ENCODE peak calls at places on chromosomes 5 and 9, in four cellular contexts. S, R, N and H are unnamed samples.

GRCh38 chr9:22395585-22396205 is 50.9 kb upstream of the DMRTA1 start:
- DNase-seq in S (no peak), R (peak; percentile 18), N (no peak), H (no peak)

GRCh38 chr5:29942089-29942488 is 1251.4 kb upstream of the CDH6 start:
- DNase-seq in S (no peak), R (no peak), N (no peak), H (no peak)

GRCh38 chr5:144276034-144276822 is 105.6 kb downstream of the KCTD16 start:
- DNase-seq in S (no peak), R (no peak), N (no peak), H (no peak)

GRCh38 chr9:17742065-17742464 is 163.2 kb downstream of the SH3GL2 start:
- DNase-seq in S (no peak), R (no peak), N (no peak), H (no peak)

GRCh38 chr5:116212225-116212624 is 127.4 kb downstream of the COMMD10 start:
- DNase-seq in S (no peak), R (no peak), N (no peak), H (no peak)

GRCh38 chr9:19999491-20000057 is 210.7 kb upstream of the SLC24A2 start:
- DNase-seq in S (no peak), R (no peak), N (no peak), H (peak; percentile 92)

GRCh38 chr5:140273401-140273877 is 29.5 kb downstream of the PFDN1 start:
- DNase-seq in S (no peak), R (no peak), N (no peak), H (no peak)

GRCh38 chr5:6820851-6821479 is 107.7 kb downstream of the TENT4A start:
- DNase-seq in S (peak; percentile 86), R (peak; percentile 47), N (peak; percentile 70), H (no peak)

GRCh38 chr5:94793113-94793815 is 174.8 kb downstream of the SLF1 start:
- DNase-seq in S (no peak), R (no peak), N (no peak), H (peak; percentile 92)

GRCh38 chr5:126811515-126812198 is 34.7 kb downstream of the LMNB1 start:
- DNase-seq in S (no peak), R (no peak), N (no peak), H (no peak)

GRCh38 chr9:75551866-75552265 is 338.6 kb upstream of the PCSK5 start:
- DNase-seq in S (no peak), R (no peak), N (no peak), H (no peak)

GRCh38 chr9:133990366-133991210 is 1.5 kb downstream of the VAV2 start:
- DNase-seq in S (no peak), R (peak; percentile 93), N (peak; percentile 65), H (no peak)

GRCh38 chr5:68319316-68320093 is 103.9 kb downstream of the PIK3R1 start:
- DNase-seq in S (no peak), R (no peak), N (no peak), H (no peak)

GRCh38 chr5:140497897-140498296 is 49.6 kb upstream of the EIF4EBP3 start:
- DNase-seq in S (no peak), R (peak; percentile 56), N (no peak), H (no peak)

GRCh38 chr9:83200531-83200930 is 137.6 kb upstream of the RASEF start:
- DNase-seq in S (no peak), R (no peak), N (no peak), H (no peak)

GRCh38 chr9:136228107-136228875 is 17.3 kb downstream of the QSOX2 start:
- DNase-seq in S (no peak), R (peak; percentile 13), N (no peak), H (no peak)

GRCh38 chr9:94807556-94807955 is 81.1 kb downstream of the AOPEP start:
- DNase-seq in S (no peak), R (no peak), N (no peak), H (no peak)

GRCh38 chr9:31100311-31100710 is 1284.1 kb upstream of the ACO1 start:
- DNase-seq in S (no peak), R (no peak), N (no peak), H (no peak)

GRCh38 chr5:60613826-60614225 is 86.1 kb downstream of the DEPDC1B start:
- DNase-seq in S (no peak), R (no peak), N (no peak), H (no peak)

GRCh38 chr9:136219276-136219675 is 14.3 kb upstream of the LHX3 start:
- DNase-seq in S (no peak), R (no peak), N (no peak), H (no peak)

GRCh38 chr5:103424008-103424407 is 138.6 kb downstream of the NUDT12 start:
- DNase-seq in S (no peak), R (no peak), N (no peak), H (no peak)

GRCh38 chr9:127418037-127418471 is 6.1 kb upstream of the ZNF79 start:
- DNase-seq in S (peak; percentile 59), R (peak; percentile 44), N (peak; percentile 53), H (no peak)

GRCh38 chr5:146390469-146390868 is 51.8 kb downstream of the POU4F3 start:
- DNase-seq in S (no peak), R (peak; percentile 4), N (no peak), H (no peak)

GRCh38 chr9:113587471-113588031 is 124.0 kb downstream of the RGS3 start:
- DNase-seq in S (peak; percentile 80), R (no peak), N (peak; percentile 89), H (no peak)

GRCh38 chr5:10046681-10047080 is 203.0 kb downstream of the ATPSCKMT start:
- DNase-seq in S (no peak), R (no peak), N (no peak), H (no peak)

GRCh38 chr5:168676499-168676898 is 97.3 kb upstream of the PANK3 start:
- DNase-seq in S (no peak), R (no peak), N (no peak), H (no peak)

GRCh38 chr9:117160254-117160653 is 254.6 kb downstream of the ASTN2 start:
- DNase-seq in S (no peak), R (no peak), N (no peak), H (no peak)

GRCh38 chr9:123568691-123569342 is 212.8 kb downstream of the CRB2 start:
- DNase-seq in S (no peak), R (no peak), N (peak; percentile 42), H (no peak)

GRCh38 chr9:131441441-131441840 is 47.6 kb downstream of the PRRC2B start:
- DNase-seq in S (no peak), R (no peak), N (no peak), H (no peak)

GRCh38 chr9:2568689-2569088 is 52.9 kb upstream of the VLDLR start:
- DNase-seq in S (no peak), R (peak; percentile 2), N (no peak), H (no peak)

GRCh38 chr9:2570615-2571479 is 50.7 kb upstream of the VLDLR start:
- DNase-seq in S (peak; percentile 24), R (peak; percentile 41), N (peak; percentile 11), H (peak; percentile 78)

GRCh38 chr9:2576631-2577030 is 45.0 kb upstream of the VLDLR start:
- DNase-seq in S (no peak), R (no peak), N (no peak), H (no peak)

GRCh38 chr9:2574215-2574614 is 47.4 kb upstream of the VLDLR start:
- DNase-seq in S (no peak), R (no peak), N (no peak), H (no peak)
- TF ChIP-seq ZBTB33 in S (no peak), R (no peak), N (no peak), H (no peak)

GRCh38 chr5:120124031-120124430 is 340.1 kb upstream of the PRR16 start:
- DNase-seq in S (no peak), R (no peak), N (no peak), H (no peak)

GRCh38 chr5:120124961-120125360 is 339.1 kb upstream of the PRR16 start:
- DNase-seq in S (no peak), R (no peak), N (no peak), H (no peak)

GRCh38 chr5:120122711-120123110 is 341.4 kb upstream of the PRR16 start:
- DNase-seq in S (no peak), R (no peak), N (no peak), H (no peak)
- TF ChIP-seq EP300 in S (no peak), R (no peak), N (no peak), H (no peak)

DNA sequence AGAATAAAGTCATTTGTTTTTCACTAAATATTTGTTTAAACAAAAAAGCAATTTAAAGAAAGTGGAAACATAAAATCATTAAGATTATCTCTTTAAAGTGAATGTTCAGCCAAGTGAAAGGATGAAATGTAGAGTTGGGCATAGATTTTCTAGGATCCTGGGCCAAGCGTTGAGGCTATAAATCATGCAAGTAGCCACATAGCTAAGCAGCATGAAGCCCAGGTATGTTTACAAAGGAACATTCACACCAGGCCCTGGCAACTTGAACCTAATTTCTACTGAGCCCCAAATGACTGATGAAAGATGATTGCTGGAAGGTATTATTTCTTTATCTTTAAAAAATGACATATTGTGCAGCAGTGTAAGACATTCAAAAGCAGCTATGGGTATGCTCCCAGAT is 461.9 kb downstream of the MAT2B start:
- DNase-seq in S (no peak), R (no peak), N (no peak), H (no peak)
- TF ChIP-seq ZBTB33 in S (no peak), R (no peak), N (no peak), H (no peak)

GRCh38 chr5:159819671-159820411 is 96.4 kb upstream of the ADRA1B start:
- DNase-seq in S (no peak), R (no peak), N (no peak), H (no peak)
- TF ChIP-seq EP300 in S (no peak), R (no peak), N (no peak), H (no peak)

DNA sequence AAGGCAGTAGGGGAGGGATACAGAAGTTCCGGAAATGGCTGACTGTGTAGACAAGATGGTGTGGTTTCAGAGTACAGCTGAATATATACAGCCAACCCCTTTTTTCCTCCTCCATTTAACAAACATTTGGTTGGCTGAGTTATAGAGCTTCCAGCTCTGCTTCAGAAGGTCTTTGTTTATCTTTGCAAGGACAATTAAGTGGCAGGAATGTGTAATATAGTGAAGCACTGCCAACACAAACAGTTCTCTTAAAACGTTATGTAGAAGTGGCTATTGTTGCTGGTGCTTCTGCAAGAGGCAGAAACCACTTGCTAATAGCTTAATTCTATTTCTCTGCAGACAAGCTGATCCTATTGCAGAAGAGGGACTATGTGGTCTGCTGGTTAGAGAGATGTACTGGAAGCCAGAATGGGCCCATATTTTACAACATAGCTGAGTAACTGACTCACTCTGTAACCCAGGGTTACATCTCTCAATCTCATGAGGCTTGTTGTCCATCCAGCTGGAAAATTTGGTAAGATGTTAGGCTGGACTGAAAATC is 62.7 kb upstream of the OSMR start:
- DNase-seq in S (no peak), R (peak; percentile 62), N (no peak), H (no peak)
- TF ChIP-seq ZBTB33 in S (no peak), R (no peak), N (no peak), H (no peak)